ENCODE peak calls at places on chromosomes 11 and 22, in seven cellular contexts. Z, R, U, P, M, Q and G are unnamed samples.

GRCh38 chr22:41479671-41480396 is 10.9 kb downstream of the ACO2 start:
- DNase-seq in Z (peak; percentile 51), R (no peak), U (no peak), P (no peak), M (no peak), Q (no peak), G (no peak)

GRCh38 chr22:23685205-23685784 is 5.5 kb upstream of the RGL4 start:
- DNase-seq in Z (no peak), R (peak; percentile 56), U (no peak), P (no peak), M (no peak), Q (no peak), G (no peak)

GRCh38 chr11:66472054-66472453 is 5.3 kb downstream of the PELI3 start:
- DNase-seq in Z (no peak), R (no peak), U (no peak), P (no peak), M (no peak), Q (no peak), G (no peak)

GRCh38 chr22:50683086-50683993 is 10.7 kb downstream of the SHANK3 start:
- DNase-seq in Z (no peak), R (no peak), U (no peak), P (peak; percentile 22), M (no peak), Q (no peak), G (no peak)

GRCh38 chr11:69425895-69426544 is 55.4 kb upstream of the LINC01488 start:
- DNase-seq in Z (no peak), R (no peak), U (no peak), P (no peak), M (peak; percentile 36), Q (no peak), G (no peak)

GRCh38 chr11:16030664-16031063 is 325.7 kb downstream of the SOX6 start:
- DNase-seq in Z (no peak), R (no peak), U (no peak), P (no peak), M (no peak), Q (no peak), G (no peak)

GRCh38 chr11:40168461-40168860 is 1291.0 kb downstream of the LRRC4C start:
- DNase-seq in Z (no peak), R (no peak), U (no peak), P (no peak), M (no peak), Q (no peak), G (no peak)

GRCh38 chr11:82546556-82547162 is 187.0 kb downstream of the FAM181B start:
- DNase-seq in Z (no peak), R (no peak), U (no peak), P (no peak), M (no peak), Q (peak; percentile 30), G (no peak)

GRCh38 chr11:46159694-46160093 is 38.4 kb upstream of the PHF21A start:
- DNase-seq in Z (no peak), R (no peak), U (no peak), P (no peak), M (no peak), Q (no peak), G (no peak)

GRCh38 chr22:29154364-29155048 is 51.2 kb upstream of the EMID1 start:
- DNase-seq in Z (peak; percentile 74), R (peak; percentile 71), U (peak; percentile 27), P (peak; percentile 93), M (peak; percentile 56), Q (peak; percentile 82), G (peak; percentile 68)

GRCh38 chr11:63769044-63769718 is 606 bp upstream of the ZFTA start:
- DNase-seq in Z (no peak), R (peak; percentile 52), U (no peak), P (peak; percentile 42), M (peak; percentile 45), Q (peak; percentile 32), G (peak; percentile 26)

GRCh38 chr11:72369786-72370185 is 64.5 kb downstream of the CLPB start:
- DNase-seq in Z (no peak), R (no peak), U (no peak), P (no peak), M (no peak), Q (no peak), G (no peak)

GRCh38 chr11:130278745-130279144 is 36.0 kb downstream of the ZBTB44 start:
- DNase-seq in Z (no peak), R (no peak), U (no peak), P (no peak), M (no peak), Q (no peak), G (no peak)

GRCh38 chr11:71414645-71415044 is 33.5 kb downstream of the DHCR7 start:
- DNase-seq in Z (no peak), R (no peak), U (no peak), P (no peak), M (no peak), Q (no peak), G (no peak)

GRCh38 chr11:72930011-72930410 is 115.8 kb downstream of the ATG16L2 start:
- DNase-seq in Z (no peak), R (no peak), U (no peak), P (no peak), M (no peak), Q (no peak), G (no peak)

GRCh38 chr11:44467413-44467812 is 98.0 kb upstream of the CD82 start:
- DNase-seq in Z (no peak), R (no peak), U (no peak), P (no peak), M (no peak), Q (no peak), G (no peak)

GRCh38 chr22:23874871-23875270 is 17.2 kb downstream of the SLC2A11 start:
- DNase-seq in Z (no peak), R (no peak), U (no peak), P (no peak), M (no peak), Q (no peak), G (no peak)

GRCh38 chr22:50206599-50206998 is 5.8 kb downstream of the SELENOO start:
- DNase-seq in Z (no peak), R (peak; percentile 76), U (no peak), P (peak; percentile 59), M (no peak), Q (peak; percentile 53), G (no peak)

GRCh38 chr11:86288776-86289507 is 13.1 kb upstream of the HIKESHI start:
- DNase-seq in Z (peak; percentile 11), R (no peak), U (no peak), P (no peak), M (peak; percentile 38), Q (no peak), G (no peak)

GRCh38 chr11:97557399-97557798 is 1167.6 kb downstream of the JRKL start:
- DNase-seq in Z (no peak), R (no peak), U (no peak), P (no peak), M (no peak), Q (no peak), G (no peak)

GRCh38 chr11:61960532-61960931 is 6.9 kb downstream of the FTH1 start:
- DNase-seq in Z (no peak), R (no peak), U (no peak), P (no peak), M (no peak), Q (peak; percentile 28), G (peak; percentile 6)

GRCh38 chr22:46079093-46079860 is 71.0 kb upstream of the PPARA start:
- DNase-seq in Z (peak; percentile 10), R (peak; percentile 22), U (no peak), P (no peak), M (no peak), Q (no peak), G (peak; percentile 30)

GRCh38 chr11:79082920-79083319 is 357.9 kb downstream of the TENM4 start:
- DNase-seq in Z (no peak), R (no peak), U (no peak), P (no peak), M (no peak), Q (no peak), G (no peak)

GRCh38 chr11:68525930-68526329 is 65.4 kb downstream of the PPP6R3 start:
- DNase-seq in Z (no peak), R (no peak), U (no peak), P (no peak), M (no peak), Q (no peak), G (no peak)

GRCh38 chr11:81979444-81979843 is 754.2 kb downstream of the FAM181B start:
- DNase-seq in Z (no peak), R (no peak), U (no peak), P (no peak), M (no peak), Q (no peak), G (no peak)

GRCh38 chr11:134584706-134585445 is 172.8 kb upstream of the B3GAT1 start:
- DNase-seq in Z (no peak), R (no peak), U (no peak), P (no peak), M (no peak), Q (peak; percentile 33), G (no peak)

GRCh38 chr11:112769170-112769569 is 192.1 kb upstream of the NCAM1 start:
- DNase-seq in Z (no peak), R (peak; percentile 30), U (no peak), P (no peak), M (no peak), Q (no peak), G (no peak)

GRCh38 chr11:104254347-104254746 is 90.4 kb upstream of the PDGFD start:
- DNase-seq in Z (no peak), R (peak; percentile 11), U (no peak), P (peak; percentile 77), M (no peak), Q (peak; percentile 43), G (peak; percentile 12)

GRCh38 chr11:78420255-78420764 is 2.7 kb upstream of the GAB2 start:
- DNase-seq in Z (peak; percentile 75), R (peak; percentile 53), U (no peak), P (peak; percentile 64), M (peak; percentile 53), Q (peak; percentile 81), G (peak; percentile 76)

GRCh38 chr11:121451178-121451981 is 734 bp upstream of the SORL1 start:
- DNase-seq in Z (no peak), R (no peak), U (no peak), P (no peak), M (peak; percentile 49), Q (no peak), G (peak; percentile 90)

GRCh38 chr11:111730871-111731591 is 35.2 kb downstream of the PPP2R1B start:
- DNase-seq in Z (no peak), R (peak; percentile 74), U (no peak), P (no peak), M (no peak), Q (no peak), G (no peak)

GRCh38 chr11:27473017-27473406 is 422 bp upstream of the LGR4 start:
- DNase-seq in Z (no peak), R (no peak), U (no peak), P (no peak), M (no peak), Q (no peak), G (no peak)

GRCh38 chr11:46564459-46564858 is 29.4 kb downstream of the AMBRA1 start:
- DNase-seq in Z (no peak), R (no peak), U (no peak), P (no peak), M (no peak), Q (no peak), G (no peak)